ENCODE peak calls at places on chromosomes 12 and 14, in four cellular contexts. B is heart right ventricle, A is adrenal gland, Y is skeletal muscle cell. K is an unnamed sample.

GRCh38 chr14:75283884-75284563 is 5.4 kb downstream of the FOS start:
- DNase-seq in B (no peak), A (peak), Y (no peak), K (no peak)

GRCh38 chr12:70045514-70045913 is 197.7 kb upstream of the CNOT2 start:
- DNase-seq in B (no peak), A (no peak), Y (no peak), K (no peak)

GRCh38 chr12:31819427-31819826 is 90.6 kb upstream of the AMN1 start:
- DNase-seq in B (no peak), A (no peak), Y (no peak), K (no peak)

GRCh38 chr14:89399594-89400068 is 17.4 kb downstream of the FOXN3 start:
- DNase-seq in B (peak), A (peak), Y (peak), K (no peak)

GRCh38 chr14:73834258-73834620 is 17.4 kb upstream of the PTGR2 start:
- DNase-seq in B (no peak), A (no peak), Y (no peak), K (no peak)

GRCh38 chr12:3998968-3999792 is 126.0 kb upstream of the PARP11 start:
- DNase-seq in B (no peak), A (no peak), Y (no peak), K (no peak)

GRCh38 chr12:27163894-27164293 is 80.2 kb upstream of the STK38L start:
- DNase-seq in B (no peak), A (no peak), Y (no peak), K (no peak)

GRCh38 chr14:64663174-64663573 is 41.0 kb upstream of the PLEKHG3 start:
- DNase-seq in B (no peak), A (no peak), Y (no peak), K (no peak)

GRCh38 chr12:15979096-15980091 is 68.3 kb downstream of the DERA start:
- DNase-seq in B (no peak), A (peak), Y (peak), K (peak)

GRCh38 chr12:79983969-79984629 is 49.2 kb upstream of the PPP1R12A start:
- DNase-seq in B (no peak), A (no peak), Y (peak), K (no peak)

DNA sequence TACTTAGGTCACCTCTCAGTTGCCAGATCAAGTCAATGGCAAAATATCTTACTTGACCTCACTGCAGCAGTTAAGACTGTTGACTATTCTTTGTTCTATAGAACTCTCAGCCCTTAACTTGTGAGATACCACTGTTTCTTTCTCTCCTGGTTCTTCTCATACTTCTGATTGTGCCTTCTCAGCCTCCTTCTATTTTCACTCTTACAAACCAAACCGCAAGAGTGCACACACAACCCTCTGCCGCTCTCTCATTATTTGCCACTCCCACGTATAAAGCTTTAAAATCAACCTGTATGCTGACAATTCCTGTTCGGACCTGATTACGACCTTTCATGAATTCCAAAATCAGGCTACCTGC is 4.5 kb downstream of the E2F7 start:
- DNase-seq in B (no peak), A (no peak), Y (no peak), K (no peak)
- H3K4me3 ChIP-seq in B (no peak), A (no peak), Y (no peak), K (no peak)

GRCh38 chr14:100222219-100223093 is 16.5 kb upstream of the YY1 start:
- DNase-seq in B (no peak), A (no peak), Y (no peak), K (no peak)
- H3K4me3 ChIP-seq in B (peak), A (no peak), Y (peak), K (peak)

DNA sequence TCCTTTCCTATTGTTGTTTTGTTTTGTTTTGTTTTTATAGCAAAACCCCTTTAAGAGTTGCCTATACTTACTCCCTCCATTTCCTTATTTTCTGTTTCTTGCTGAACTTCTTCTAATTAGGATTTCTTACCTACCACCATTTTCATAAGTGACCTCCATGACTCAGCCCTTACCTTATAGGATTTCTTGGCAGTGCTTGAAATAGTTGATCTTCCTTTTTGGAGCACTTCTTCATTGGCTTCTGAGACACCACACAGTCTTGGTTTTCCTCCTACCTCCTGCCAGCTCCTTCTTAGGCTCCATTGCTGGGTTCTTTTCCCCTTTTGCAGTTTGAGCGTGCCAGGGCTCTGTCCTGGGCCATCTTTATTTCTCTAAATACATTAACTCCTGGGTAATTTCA is 23.4 kb upstream of the EID3 start:
- DNase-seq in B (no peak), A (no peak), Y (no peak), K (no peak)
- H3K4me3 ChIP-seq in B (no peak), A (no peak), Y (no peak), K (no peak)

DNA sequence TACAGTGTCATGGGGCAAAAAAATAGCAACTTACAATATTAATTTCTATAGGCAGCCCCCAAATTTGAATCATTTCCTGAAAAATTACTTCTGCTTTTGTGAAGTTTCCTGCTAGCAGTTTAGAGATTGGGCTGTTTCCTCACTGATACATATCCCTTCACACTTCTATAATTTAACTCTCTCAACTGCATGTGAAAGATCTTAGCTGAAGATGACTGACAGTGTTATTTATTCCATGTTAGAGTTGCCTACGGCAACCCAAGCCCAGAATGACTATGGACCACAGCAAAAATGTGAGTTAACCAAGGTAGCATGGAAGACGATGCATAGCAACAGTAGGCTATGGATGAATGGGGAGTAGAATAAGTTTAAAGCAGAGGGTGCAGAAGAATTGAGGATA is at the start of gene KLRG1:
- DNase-seq in B (no peak), A (no peak), Y (no peak), K (no peak)
- H3K4me3 ChIP-seq in B (no peak), A (no peak), Y (no peak), K (no peak)

DNA sequence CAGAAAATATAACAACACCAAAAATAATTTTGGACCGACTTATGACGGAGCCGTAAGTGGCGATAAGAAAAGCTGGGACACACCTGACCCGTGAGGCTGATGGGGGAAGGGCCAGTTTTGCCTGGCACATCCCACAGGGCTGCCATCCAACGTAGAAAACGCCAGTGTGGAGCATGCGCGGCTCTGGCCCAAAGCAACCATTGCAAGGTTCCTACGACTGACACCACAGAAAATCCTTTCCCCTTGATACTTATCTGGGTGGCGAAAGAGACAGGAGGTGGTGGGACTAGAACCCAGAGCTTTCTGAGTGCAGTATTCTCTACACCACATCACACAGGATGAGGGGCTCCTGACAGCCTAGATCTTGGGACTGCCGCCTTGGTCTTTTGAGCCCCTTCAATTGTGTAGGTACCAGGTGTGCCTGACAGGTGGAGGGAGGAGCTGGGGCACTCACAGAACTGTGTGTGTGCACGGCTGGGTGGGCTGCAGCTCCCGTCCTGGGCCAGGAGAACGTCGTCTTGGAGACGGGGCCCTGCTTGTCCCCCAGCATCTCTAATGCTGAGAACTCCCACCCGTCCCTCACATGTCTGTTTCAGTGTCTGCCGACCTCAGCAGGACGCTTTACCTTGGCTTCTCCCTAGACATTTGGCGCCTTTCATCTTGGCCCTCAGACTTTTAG is 17.4 kb upstream of the CACNA2D4 start:
- DNase-seq in B (no peak), A (peak), Y (no peak), K (no peak)
- H3K4me3 ChIP-seq in B (peak), A (no peak), Y (no peak), K (no peak)

DNA sequence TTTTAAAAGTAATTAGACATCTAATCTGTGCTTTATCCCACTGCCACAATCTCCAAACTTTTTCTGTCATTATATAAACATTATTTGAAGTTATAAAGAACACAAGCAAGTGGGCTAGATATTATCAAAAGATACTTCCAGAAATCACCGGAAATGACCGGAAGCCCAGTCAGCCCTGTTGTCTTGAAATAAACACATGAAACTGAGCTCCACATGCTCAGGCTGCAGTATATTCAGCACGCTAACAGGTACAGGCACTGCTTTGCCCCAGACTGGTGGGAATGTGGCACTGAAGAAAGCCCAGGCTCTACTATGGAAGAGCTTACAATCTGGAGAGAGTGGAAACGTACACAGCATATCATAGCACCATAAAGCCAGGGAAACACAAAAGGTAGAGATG is 158.9 kb upstream of the PLEKHG7 start:
- DNase-seq in B (no peak), A (no peak), Y (no peak), K (no peak)
- H3K4me3 ChIP-seq in B (no peak), A (no peak), Y (no peak), K (no peak)

GRCh38 chr12:22900401-22900800 is 275.4 kb downstream of the ETNK1 start:
- DNase-seq in B (no peak), A (no peak), Y (no peak), K (no peak)
- H3K4me3 ChIP-seq in B (no peak), A (no peak), Y (no peak), K (no peak)

DNA sequence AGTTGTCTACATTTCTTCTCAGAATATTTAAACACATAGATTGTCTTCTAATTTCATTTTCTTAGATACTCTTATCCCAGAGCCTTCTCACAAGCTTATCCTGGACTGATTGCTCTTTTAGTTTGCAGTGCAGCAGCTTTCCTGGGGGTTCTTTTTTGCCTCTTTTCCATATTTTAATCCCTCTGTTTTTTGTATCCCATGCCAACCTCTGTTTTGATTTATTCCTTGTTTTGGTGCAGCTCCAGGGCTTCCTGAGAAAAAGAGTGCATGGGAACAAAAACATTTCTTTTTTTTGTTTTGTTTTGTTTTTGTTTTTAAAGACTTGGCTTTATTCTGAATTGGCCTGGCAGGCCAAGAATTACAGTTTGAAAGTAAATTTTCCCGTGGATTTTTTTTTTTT is 36.8 kb downstream of the TBC1D15 start:
- DNase-seq in B (no peak), A (no peak), Y (no peak), K (no peak)
- H3K4me3 ChIP-seq in B (no peak), A (no peak), Y (no peak), K (no peak)